ENCODE peak calls at places on chromosomes 4 and X, in four cellular contexts. One of them, this sample, is unnamed.
A peak's percentile ranks its signal among the peaks of the same experiment; 100 is the strongest.

GRCh38 chr4:107366016-107366415 is 329.9 kb upstream of the DKK2 start:
- DNase-seq in PC-3: no peak
- DNase-seq in Calu3: no peak
- DNase-seq in osteocyte: no peak
- DNase-seq in this sample: no peak

GRCh38 chr4:2811830-2812599 is 19.1 kb downstream of the SH3BP2 start:
- DNase-seq in osteocyte: no peak
- DNase-seq in PC-3: no peak
- DNase-seq in Calu3: no peak
- DNase-seq in this sample: peak; percentile 34

GRCh38 chr4:10114147-10114546 is 2.5 kb downstream of the WDR1 start:
- DNase-seq in PC-3: no peak
- DNase-seq in osteocyte: no peak
- DNase-seq in Calu3: no peak
- DNase-seq in this sample: no peak

GRCh38 chrX:10756365-10756915 is 136.1 kb upstream of the MID1 start:
- DNase-seq in PC-3: peak; percentile 73
- DNase-seq in osteocyte: no peak
- DNase-seq in Calu3: peak; percentile 38
- DNase-seq in this sample: no peak

GRCh38 chr4:10106421-10107039 is 10.1 kb downstream of the WDR1 start:
- DNase-seq in osteocyte: peak; percentile 90
- DNase-seq in PC-3: peak; percentile 93
- DNase-seq in Calu3: peak; percentile 59
- DNase-seq in this sample: no peak

GRCh38 chr4:4866833-4867744 is 7.6 kb downstream of the MSX1 start:
- DNase-seq in osteocyte: no peak
- DNase-seq in Calu3: no peak
- DNase-seq in PC-3: no peak
- DNase-seq in this sample: peak; percentile 61

GRCh38 chrX:40299028-40299479 is 201.3 kb upstream of the BCOR start:
- DNase-seq in PC-3: no peak
- DNase-seq in Calu3: no peak
- DNase-seq in osteocyte: no peak
- DNase-seq in this sample: peak; percentile 3

GRCh38 chr4:26424143-26424542 is 66.1 kb downstream of the CCKAR start:
- DNase-seq in Calu3: no peak
- DNase-seq in osteocyte: no peak
- DNase-seq in PC-3: no peak
- DNase-seq in this sample: no peak

GRCh38 chr4:25457053-25457715 is 80.1 kb downstream of the ANAPC4 start:
- DNase-seq in Calu3: no peak
- DNase-seq in osteocyte: no peak
- DNase-seq in PC-3: peak; percentile 65
- DNase-seq in this sample: no peak

GRCh38 chrX:56978172-56978571 is 17.2 kb downstream of the SPIN3 start:
- DNase-seq in PC-3: peak; percentile 73
- DNase-seq in osteocyte: no peak
- DNase-seq in Calu3: peak; percentile 53
- DNase-seq in this sample: peak; percentile 12

GRCh38 chrX:46704767-46705386 is 54.0 kb downstream of the SLC9A7 start:
- DNase-seq in PC-3: no peak
- DNase-seq in Calu3: no peak
- DNase-seq in osteocyte: no peak
- DNase-seq in this sample: no peak

GRCh38 chrX:76279007-76279406 is 106.1 kb downstream of the PBDC1 start:
- DNase-seq in Calu3: peak; percentile 43
- DNase-seq in PC-3: peak; percentile 67
- DNase-seq in osteocyte: no peak
- DNase-seq in this sample: peak; percentile 29

GRCh38 chr4:17619416-17620105 is 5.1 kb downstream of the MED28 start:
- DNase-seq in osteocyte: no peak
- DNase-seq in PC-3: peak; percentile 34
- DNase-seq in Calu3: no peak
- DNase-seq in this sample: no peak

GRCh38 chrX:131792789-131793462 is 230.2 kb upstream of the STK26 start:
- DNase-seq in Calu3: no peak
- DNase-seq in PC-3: peak; percentile 43
- DNase-seq in osteocyte: no peak
- DNase-seq in this sample: no peak
- TF ChIP-seq CTCF in Calu3: no peak
- TF ChIP-seq CTCF in PC-3: peak; percentile 31
- TF ChIP-seq CTCF in osteocyte: no peak
- TF ChIP-seq CTCF in this sample: no peak

GRCh38 chrX:119757646-119757978 is 776 bp upstream of the SOWAHD start:
- DNase-seq in PC-3: no peak
- DNase-seq in Calu3: no peak
- DNase-seq in osteocyte: no peak
- DNase-seq in this sample: no peak

GRCh38 chrX:119755981-119756533 is 2.3 kb upstream of the SOWAHD start:
- DNase-seq in PC-3: no peak
- DNase-seq in Calu3: no peak
- DNase-seq in osteocyte: no peak
- DNase-seq in this sample: no peak

GRCh38 chrX:119756926-119757635 is 1.3 kb upstream of the SOWAHD start:
- DNase-seq in Calu3: no peak
- DNase-seq in PC-3: no peak
- DNase-seq in osteocyte: no peak
- DNase-seq in this sample: no peak

GRCh38 chrX:119753001-119753400 is 5.4 kb upstream of the SOWAHD start:
- DNase-seq in Calu3: no peak
- DNase-seq in PC-3: no peak
- DNase-seq in osteocyte: no peak
- DNase-seq in this sample: no peak

DNA sequence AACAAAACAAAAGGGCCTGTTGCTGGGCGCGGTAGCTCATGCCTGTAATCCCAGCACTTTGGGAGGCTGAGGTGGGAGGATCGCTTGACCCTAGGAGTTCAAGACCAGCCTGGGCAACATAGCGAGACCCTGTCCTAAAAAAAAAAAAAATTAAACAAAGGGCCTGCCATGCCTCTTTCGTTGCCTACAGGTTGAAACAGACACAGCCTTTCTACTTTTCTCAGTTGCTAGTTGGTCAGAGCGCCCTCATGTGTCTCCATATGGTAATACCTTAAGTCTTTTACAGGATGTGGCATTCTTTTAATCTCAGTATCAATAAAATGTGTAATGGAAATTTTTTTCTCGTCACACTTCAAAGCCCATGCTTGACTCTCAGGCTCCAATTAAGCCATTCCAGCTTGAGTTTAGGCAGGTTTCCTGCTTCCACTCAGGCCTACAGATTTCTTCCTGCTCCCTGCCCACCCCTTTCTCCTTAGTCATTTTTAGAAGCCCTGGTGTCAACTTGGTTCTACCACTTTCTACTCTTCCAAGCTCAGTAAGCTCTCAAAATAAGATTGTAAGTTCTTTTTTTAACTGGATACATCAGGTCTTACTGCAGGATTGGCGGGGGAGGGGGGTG is 4.6 kb upstream of the SOWAHD start:
- DNase-seq in Calu3: peak; percentile 48
- DNase-seq in osteocyte: no peak
- DNase-seq in PC-3: peak; percentile 70
- DNase-seq in this sample: peak; percentile 6
- TF ChIP-seq CTCF in Calu3: peak; percentile 35
- TF ChIP-seq CTCF in osteocyte: peak; percentile 45
- TF ChIP-seq CTCF in PC-3: peak; percentile 65
- TF ChIP-seq CTCF in this sample: peak; percentile 48

DNA sequence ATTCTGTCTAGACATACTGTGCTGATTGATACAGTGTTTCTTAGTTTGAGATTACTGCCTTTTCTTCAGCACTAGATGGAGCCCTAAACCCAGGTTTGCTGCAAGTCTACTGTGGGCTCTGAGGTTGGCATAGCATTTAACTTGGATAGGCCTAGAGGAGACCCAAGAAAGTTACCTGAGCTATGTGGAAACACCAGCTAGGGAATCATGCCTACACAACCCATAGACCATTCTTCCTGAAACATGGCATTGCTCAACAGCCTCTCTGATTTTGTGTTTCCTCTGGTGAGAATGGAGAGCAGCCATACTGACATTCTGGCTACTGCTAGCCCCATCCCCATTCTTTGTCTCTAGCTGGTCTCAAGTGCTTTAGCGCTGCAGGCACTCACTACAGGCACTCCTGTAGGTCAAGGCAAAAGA is 287.7 kb upstream of the PCDH18 start:
- DNase-seq in PC-3: peak; percentile 65
- DNase-seq in Calu3: peak; percentile 32
- DNase-seq in osteocyte: no peak
- DNase-seq in this sample: no peak
- TF ChIP-seq CTCF in PC-3: peak; percentile 81
- TF ChIP-seq CTCF in Calu3: peak; percentile 54
- TF ChIP-seq CTCF in osteocyte: peak; percentile 76
- TF ChIP-seq CTCF in this sample: peak; percentile 67

GRCh38 chr4:84482564-84483563 is 16.2 kb downstream of the NKX6-1 start:
- DNase-seq in PC-3: no peak
- DNase-seq in Calu3: no peak
- DNase-seq in osteocyte: no peak
- DNase-seq in this sample: no peak
- TF ChIP-seq CTCF in PC-3: no peak
- TF ChIP-seq CTCF in Calu3: no peak
- TF ChIP-seq CTCF in osteocyte: no peak
- TF ChIP-seq CTCF in this sample: peak; percentile 54

GRCh38 chr4:72301759-72302158 is 267.3 kb downstream of the ADAMTS3 start:
- DNase-seq in Calu3: no peak
- DNase-seq in osteocyte: no peak
- DNase-seq in PC-3: no peak
- DNase-seq in this sample: no peak

GRCh38 chr4:72300126-72300525 is 268.3 kb downstream of the NPFFR2 start:
- DNase-seq in osteocyte: no peak
- DNase-seq in Calu3: no peak
- DNase-seq in PC-3: no peak
- DNase-seq in this sample: no peak

GRCh38 chr4:72290737-72291136 is 258.9 kb downstream of the NPFFR2 start:
- DNase-seq in osteocyte: no peak
- DNase-seq in PC-3: no peak
- DNase-seq in Calu3: no peak
- DNase-seq in this sample: no peak

DNA sequence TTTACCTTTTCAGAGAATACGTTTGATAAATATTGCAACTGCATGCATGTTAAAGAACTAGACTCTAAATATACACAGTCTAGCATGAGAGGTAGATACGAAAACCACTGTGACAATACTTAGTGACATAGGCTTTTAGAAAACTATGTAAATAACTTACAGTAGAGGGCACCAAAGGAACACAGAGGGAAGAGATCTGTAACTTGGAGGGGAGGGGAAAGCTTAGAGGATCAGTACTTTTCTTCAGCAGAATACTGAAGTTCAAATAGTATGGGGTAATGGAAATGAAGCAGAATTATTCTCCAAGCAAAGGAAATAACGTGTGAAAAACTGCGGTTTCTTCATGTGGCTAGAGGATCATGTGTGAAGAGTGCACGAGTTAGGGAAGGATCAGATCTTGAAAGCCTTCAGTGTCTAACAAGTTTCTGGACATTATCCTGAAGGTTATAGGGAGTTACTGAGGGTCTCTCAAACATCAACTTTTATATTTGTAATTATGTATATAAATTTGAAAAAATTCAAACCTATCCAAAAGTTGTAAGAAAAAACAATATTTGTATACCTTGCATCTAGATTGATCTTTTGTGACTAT is 264.3 kb downstream of the NPFFR2 start:
- DNase-seq in PC-3: peak; percentile 90
- DNase-seq in Calu3: no peak
- DNase-seq in osteocyte: no peak
- DNase-seq in this sample: no peak
- TF ChIP-seq CTCF in PC-3: peak; percentile 95
- TF ChIP-seq CTCF in Calu3: no peak
- TF ChIP-seq CTCF in osteocyte: peak; percentile 82
- TF ChIP-seq CTCF in this sample: peak; percentile 77

GRCh38 chr4:122732329-122733026 is at the start of gene BBS12:
- DNase-seq in osteocyte: peak; percentile 99
- DNase-seq in PC-3: peak; percentile 98
- DNase-seq in Calu3: peak; percentile 96
- DNase-seq in this sample: peak; percentile 100
- TF ChIP-seq CTCF in osteocyte: peak; percentile 52
- TF ChIP-seq CTCF in PC-3: peak; percentile 35
- TF ChIP-seq CTCF in Calu3: no peak
- TF ChIP-seq CTCF in this sample: no peak

GRCh38 chr4:91092398-91092955 is 965.3 kb downstream of the CCSER1 start:
- DNase-seq in osteocyte: no peak
- DNase-seq in PC-3: peak; percentile 61
- DNase-seq in Calu3: peak; percentile 23
- DNase-seq in this sample: no peak
- TF ChIP-seq CTCF in osteocyte: peak; percentile 14
- TF ChIP-seq CTCF in PC-3: peak; percentile 23
- TF ChIP-seq CTCF in Calu3: no peak
- TF ChIP-seq CTCF in this sample: no peak

DNA sequence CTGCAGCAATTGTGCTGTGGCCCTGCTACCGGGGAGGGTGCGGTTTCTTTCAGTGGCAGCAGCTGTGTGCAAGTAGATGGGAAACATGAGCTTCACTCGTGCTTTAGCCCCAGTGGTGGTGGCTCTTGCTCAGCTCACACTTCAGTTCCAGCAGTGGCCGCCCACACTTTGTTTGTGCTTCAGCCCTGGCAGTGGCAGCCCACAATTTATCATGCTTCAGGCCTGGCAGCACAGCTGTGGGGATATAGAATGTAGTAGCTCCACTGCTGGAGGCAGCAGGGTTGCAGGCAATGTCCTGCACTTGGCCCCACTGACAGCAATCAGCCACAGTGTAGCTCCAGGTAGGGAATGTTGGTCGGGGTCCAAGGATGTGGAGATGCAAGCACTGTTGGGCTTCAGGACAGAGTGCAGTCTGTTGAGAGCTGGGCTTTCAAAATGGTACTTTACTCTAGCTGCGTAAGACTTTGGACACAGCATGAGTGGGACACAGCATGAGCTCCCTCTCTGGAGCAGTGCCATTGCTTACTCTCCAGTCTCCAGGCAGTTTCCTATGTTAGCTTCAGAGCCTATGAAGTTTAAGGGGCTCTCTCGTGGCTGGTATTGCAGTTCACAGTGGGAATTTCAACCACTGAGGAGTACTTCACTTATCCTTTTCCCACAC is 413.1 kb downstream of the PDGFC start:
- DNase-seq in osteocyte: no peak
- DNase-seq in Calu3: no peak
- DNase-seq in PC-3: no peak
- DNase-seq in this sample: no peak
- TF ChIP-seq CTCF in osteocyte: no peak
- TF ChIP-seq CTCF in Calu3: no peak
- TF ChIP-seq CTCF in PC-3: no peak
- TF ChIP-seq CTCF in this sample: no peak

This sample was measured in neural crest cell.